ENCODE peak calls at places on chromosomes 1 and 21, in five cellular contexts. F, M, H, Y and W are unnamed samples.
A peak's percentile ranks its signal among the peaks of the same experiment; 100 is the strongest.

GRCh38 chr21:34592120-34592561 is 22.8 kb downstream of the RCAN1 start:
- DNase-seq in F (no peak), M (no peak), H (peak; percentile 71), Y (no peak), W (no peak)

GRCh38 chr1:67814121-67814772 is 19.0 kb downstream of the GNG12 start:
- DNase-seq in F (no peak), M (no peak), H (no peak), Y (no peak), W (peak; percentile 72)

GRCh38 chr1:31483012-31483946 is 70.3 kb downstream of the SERINC2 start:
- DNase-seq in F (no peak), M (no peak), H (no peak), Y (no peak), W (no peak)

GRCh38 chr1:218330043-218330623 is 15.0 kb upstream of the TGFB2 start:
- DNase-seq in F (peak; percentile 43), M (peak; percentile 16), H (peak; percentile 44), Y (no peak), W (peak; percentile 64)

GRCh38 chr1:238647877-238648276 is 738.5 kb upstream of the CHRM3 start:
- DNase-seq in F (peak; percentile 7), M (no peak), H (no peak), Y (no peak), W (no peak)

GRCh38 chr1:154405762-154406571 is 824 bp downstream of the IL6R start:
- DNase-seq in F (peak; percentile 55), M (peak; percentile 44), H (peak; percentile 32), Y (peak; percentile 75), W (peak; percentile 69)

GRCh38 chr1:44154665-44155064 is 13.2 kb upstream of the KLF18 start:
- DNase-seq in F (peak; percentile 43), M (peak; percentile 8), H (no peak), Y (no peak), W (no peak)

GRCh38 chr21:41684381-41685245 is 82.2 kb downstream of the RIPK4 start:
- DNase-seq in F (peak; percentile 40), M (peak; percentile 24), H (no peak), Y (no peak), W (no peak)

GRCh38 chr21:45601551-45601950 is 42.0 kb upstream of the PCBP3 start:
- DNase-seq in F (no peak), M (no peak), H (no peak), Y (no peak), W (no peak)

GRCh38 chr1:17849216-17849615 is 94.1 kb downstream of the ACTL8 start:
- DNase-seq in F (no peak), M (no peak), H (no peak), Y (no peak), W (no peak)

GRCh38 chr1:219143735-219144134 is 29.9 kb upstream of the LYPLAL1 start:
- DNase-seq in F (no peak), M (no peak), H (no peak), Y (no peak), W (peak; percentile 70)

GRCh38 chr1:16631248-16632043 is 18.1 kb upstream of the NBPF1 start:
- DNase-seq in F (no peak), M (no peak), H (peak; percentile 34), Y (peak; percentile 56), W (no peak)

GRCh38 chr1:224185208-224185607 is 2.2 kb downstream of the DEGS1 start:
- DNase-seq in F (no peak), M (no peak), H (no peak), Y (no peak), W (no peak)

GRCh38 chr1:31396633-31397351 is 16.2 kb upstream of the SERINC2 start:
- DNase-seq in F (no peak), M (no peak), H (no peak), Y (no peak), W (no peak)

GRCh38 chr1:8816831-8817412 is 518 bp downstream of the RERE start:
- DNase-seq in F (no peak), M (no peak), H (peak; percentile 51), Y (peak; percentile 70), W (peak; percentile 45)

GRCh38 chr1:15304708-15305326 is 57.8 kb downstream of the FHAD1 start:
- DNase-seq in F (peak; percentile 52), M (peak; percentile 55), H (peak; percentile 72), Y (peak; percentile 89), W (peak; percentile 49)

GRCh38 chr1:154575951-154576566 is 8.5 kb downstream of the CHRNB2 start:
- DNase-seq in F (no peak), M (no peak), H (no peak), Y (no peak), W (no peak)

GRCh38 chr1:182633657-182634281 is 29.6 kb upstream of the RGS16 start:
- DNase-seq in F (no peak), M (no peak), H (no peak), Y (no peak), W (no peak)

GRCh38 chr1:40980453-40981121 is 1.1 kb downstream of the CTPS1 start:
- DNase-seq in F (no peak), M (no peak), H (peak; percentile 71), Y (no peak), W (peak; percentile 34)

GRCh38 chr1:31663622-31664452 is 19.2 kb upstream of the PEF1 start:
- DNase-seq in F (peak; percentile 74), M (peak; percentile 28), H (peak; percentile 86), Y (peak; percentile 98), W (peak; percentile 48)

GRCh38 chr1:52551476-52552235 is 1.2 kb downstream of the TUT4 start:
- DNase-seq in F (no peak), M (peak; percentile 31), H (no peak), Y (no peak), W (peak; percentile 65)

GRCh38 chr1:204453141-204453772 is 41.3 kb downstream of the PIK3C2B start:
- DNase-seq in F (no peak), M (no peak), H (no peak), Y (no peak), W (peak; percentile 62)

GRCh38 chr1:237705462-237705861 is 185.3 kb downstream of the ZP4 start:
- DNase-seq in F (no peak), M (no peak), H (no peak), Y (no peak), W (no peak)

GRCh38 chr1:54310439-54311328 is 95.5 kb downstream of the SSBP3 start:
- DNase-seq in F (peak; percentile 23), M (peak; percentile 39), H (peak; percentile 75), Y (peak; percentile 86), W (peak; percentile 68)

GRCh38 chr1:200379431-200379755 is 30.4 kb downstream of the ZNF281 start:
- DNase-seq in F (peak; percentile 81), M (peak; percentile 36), H (no peak), Y (no peak), W (no peak)

GRCh38 chr21:42556960-42557359 is 43.3 kb downstream of the SLC37A1 start:
- DNase-seq in F (no peak), M (no peak), H (no peak), Y (no peak), W (no peak)

GRCh38 chr1:18734461-18735368 is 104.1 kb downstream of the PAX7 start:
- DNase-seq in F (no peak), M (no peak), H (no peak), Y (no peak), W (no peak)

GRCh38 chr1:200628223-200628868 is 7.8 kb upstream of the KIF14 start:
- DNase-seq in F (no peak), M (no peak), H (no peak), Y (no peak), W (no peak)

GRCh38 chr1:26739251-26739914 is 43.6 kb downstream of the ARID1A start:
- DNase-seq in F (no peak), M (no peak), H (no peak), Y (no peak), W (no peak)

GRCh38 chr1:204915856-204916485 is 45.3 kb downstream of the NFASC start:
- DNase-seq in F (no peak), M (no peak), H (no peak), Y (no peak), W (no peak)

GRCh38 chr1:32503153-32503552 is 36.1 kb upstream of the ZBTB8A start:
- DNase-seq in F (no peak), M (no peak), H (no peak), Y (no peak), W (no peak)

GRCh38 chr1:26768755-26769154 is 19.0 kb upstream of the PIGV start:
- DNase-seq in F (no peak), M (no peak), H (no peak), Y (no peak), W (peak; percentile 90)

GRCh38 chr1:165595561-165595960 is 35.5 kb upstream of the MGST3 start:
- DNase-seq in F (no peak), M (no peak), H (no peak), Y (no peak), W (no peak)

GRCh38 chr21:45031231-45032191 is 42.9 kb upstream of the ADARB1 start:
- DNase-seq in F (no peak), M (no peak), H (no peak), Y (no peak), W (no peak)

DNA sequence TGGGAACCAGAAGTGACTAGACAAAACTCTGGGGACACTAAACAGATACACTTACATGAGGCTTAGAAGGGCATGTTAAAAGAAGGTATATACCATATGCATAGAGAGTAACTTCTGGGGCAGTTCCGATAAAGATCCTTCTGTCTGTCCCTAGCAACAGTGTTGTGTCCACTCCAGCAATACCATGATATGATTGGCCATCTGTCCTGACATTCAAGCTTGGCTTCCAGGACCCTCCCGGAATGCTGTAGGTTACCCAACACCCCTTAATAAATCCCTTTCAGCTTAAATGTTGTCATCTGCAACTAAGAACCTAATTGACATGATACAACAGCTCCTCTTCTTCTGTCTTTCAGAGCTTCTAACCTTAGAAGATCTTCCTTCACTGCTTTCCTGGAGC is 307.7 kb downstream of the OMA1 start:
- DNase-seq in F (no peak), M (no peak), H (no peak), Y (no peak), W (no peak)
- H3K4me2 ChIP-seq in F (no peak overlapping the region), M (no peak overlapping the region), H (no peak overlapping the region), Y (no peak overlapping the region), W (no peak overlapping the region)

GRCh38 chr1:20070357-20070756 is 363 bp downstream of the PLA2G5 start:
- DNase-seq in F (no peak), M (no peak), H (no peak), Y (no peak), W (no peak)
- TF ChIP-seq JUN in F (no peak), M (no peak), H (no peak), Y (no peak), W (no peak)

DNA sequence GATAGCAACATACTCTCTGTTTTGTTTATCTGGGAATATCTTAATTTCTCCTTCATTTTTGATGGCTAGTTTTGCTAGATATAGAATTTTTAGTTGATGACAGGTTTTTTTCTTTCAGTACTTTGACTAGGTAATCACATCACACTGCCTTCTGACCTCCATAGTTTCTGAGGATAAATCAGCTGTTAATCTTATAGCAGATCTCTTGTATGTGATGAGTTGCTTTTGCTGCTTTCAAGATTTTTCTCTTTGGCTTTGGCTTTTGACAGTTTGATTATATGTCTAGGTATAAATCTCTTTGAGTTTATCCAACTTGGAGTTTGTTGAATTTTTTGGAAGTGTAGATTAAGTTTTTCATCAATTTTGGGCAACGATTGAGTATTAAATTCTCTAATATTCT is 142.6 kb downstream of the ZNF644 start:
- DNase-seq in F (no peak), M (no peak), H (peak; percentile 11), Y (no peak), W (no peak)
- H3K9me3 ChIP-seq in F (peaks cover 26% of the 10 kb centered on the region), M (peaks cover 38% of the 10 kb centered on the region), H (peaks cover 3% of the 10 kb centered on the region), Y (peaks cover 8% of the 10 kb centered on the region), W (peaks cover 2% of the 10 kb centered on the region)

GRCh38 chr1:245942861-245943260 is 564.2 kb downstream of the SMYD3 start:
- DNase-seq in F (no peak), M (no peak), H (no peak), Y (no peak), W (no peak)
- H3K4me2 ChIP-seq in F (no peak overlapping the region), M (no peak overlapping the region), H (no peak overlapping the region), Y (no peak overlapping the region), W (no peak overlapping the region)